ENCODE peak calls at places on chromosomes 11 and 22, in four cellular contexts. G, W, R and Q are unnamed samples.

GRCh38 chr11:61697764-61698163 is 17.6 kb downstream of the DAGLA start:
- DNase-seq in W (no peak), R (no peak), G (no peak), Q (no peak)

GRCh38 chr11:117313828-117314768 is 2.0 kb downstream of the BACE1 start:
- DNase-seq in W (no peak), G (no peak), R (no peak), Q (no peak)

GRCh38 chr22:46726066-46726985 is 11.7 kb downstream of the CERK start:
- DNase-seq in W (no peak), G (peak), R (no peak), Q (no peak)

GRCh38 chr11:16179668-16180067 is 176.7 kb downstream of the SOX6 start:
- DNase-seq in G (no peak), R (no peak), W (no peak), Q (no peak)

GRCh38 chr11:23555085-23555484 is 694.8 kb upstream of the CCDC179 start:
- DNase-seq in R (no peak), W (no peak), G (no peak), Q (no peak)

GRCh38 chr11:102829671-102830070 is 13.7 kb downstream of the MMP3 start:
- DNase-seq in R (no peak), G (no peak), W (no peak), Q (no peak)

GRCh38 chr11:104090767-104091166 is 54.3 kb downstream of the DDI1 start:
- DNase-seq in W (no peak), R (no peak), G (no peak), Q (no peak)

GRCh38 chr11:77619576-77620198 is 17.9 kb downstream of the CLNS1A start:
- DNase-seq in R (peak), G (peak), W (peak), Q (peak)

GRCh38 chr11:16338397-16338796 is 17.9 kb downstream of the SOX6 start:
- DNase-seq in G (no peak), R (no peak), W (no peak), Q (no peak)

GRCh38 chr11:116694815-116695590 is 77.8 kb downstream of the BUD13 start:
- DNase-seq in R (no peak), G (no peak), W (no peak), Q (no peak)

GRCh38 chr11:26078217-26078821 is 253.6 kb upstream of the ANO3 start:
- DNase-seq in G (no peak), W (no peak), R (no peak), Q (no peak)

DNA sequence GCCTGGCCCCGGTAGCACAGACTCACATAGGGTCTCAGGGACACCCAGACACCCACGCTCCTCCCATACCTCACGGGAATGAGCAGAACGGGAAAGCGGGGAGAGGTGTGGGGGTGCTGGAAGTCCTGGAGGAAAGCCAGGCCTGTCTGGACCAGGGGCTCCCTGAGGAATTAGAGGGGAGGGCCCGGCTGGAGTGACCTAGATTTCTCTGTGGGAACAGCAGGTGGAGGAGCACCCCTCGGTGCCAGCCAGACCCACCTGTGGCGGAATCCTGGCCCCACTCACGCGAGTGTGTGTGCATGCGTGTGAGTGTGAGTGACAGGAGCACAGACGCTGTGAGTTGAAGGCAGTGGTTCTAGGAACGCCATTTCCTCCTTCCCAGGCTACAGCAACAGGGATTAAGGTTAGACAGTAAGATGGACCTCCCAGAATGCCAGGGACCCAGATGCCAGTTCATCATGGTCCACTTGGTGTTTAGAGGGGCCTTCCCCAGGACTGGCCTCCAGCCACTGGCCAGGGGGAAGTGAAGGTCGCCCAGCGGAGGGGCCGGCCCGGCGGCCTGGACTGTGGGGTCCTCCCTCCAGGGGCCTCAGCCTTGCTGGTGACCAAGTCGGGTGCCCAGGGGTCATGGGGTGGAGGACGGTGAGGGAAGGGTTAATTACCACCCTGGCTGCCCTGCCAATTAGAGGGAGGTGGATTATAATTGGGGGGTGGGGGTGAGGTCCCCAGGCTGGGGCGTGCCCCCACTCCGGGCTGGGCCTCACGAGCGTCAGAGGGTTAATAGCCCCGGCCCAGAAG is 1.0 kb downstream of the PKP3 start:
- DNase-seq in R (peak), G (no peak), W (no peak), Q (no peak)
- H3K4me3 ChIP-seq in R (peak), G (peak), W (no peak), Q (no peak)

GRCh38 chr22:50176850-50177536 is 6.5 kb downstream of the PANX2 start:
- DNase-seq in G (no peak), W (no peak), R (no peak), Q (no peak)
- H3K4me3 ChIP-seq in G (no peak), W (no peak), R (no peak), Q (no peak)

GRCh38 chr11:76361365-76361764 is 19.6 kb downstream of the THAP12 start:
- DNase-seq in G (no peak), R (no peak), W (no peak), Q (no peak)
- H3K4me3 ChIP-seq in G (no peak), R (no peak), W (no peak), Q (no peak)

DNA sequence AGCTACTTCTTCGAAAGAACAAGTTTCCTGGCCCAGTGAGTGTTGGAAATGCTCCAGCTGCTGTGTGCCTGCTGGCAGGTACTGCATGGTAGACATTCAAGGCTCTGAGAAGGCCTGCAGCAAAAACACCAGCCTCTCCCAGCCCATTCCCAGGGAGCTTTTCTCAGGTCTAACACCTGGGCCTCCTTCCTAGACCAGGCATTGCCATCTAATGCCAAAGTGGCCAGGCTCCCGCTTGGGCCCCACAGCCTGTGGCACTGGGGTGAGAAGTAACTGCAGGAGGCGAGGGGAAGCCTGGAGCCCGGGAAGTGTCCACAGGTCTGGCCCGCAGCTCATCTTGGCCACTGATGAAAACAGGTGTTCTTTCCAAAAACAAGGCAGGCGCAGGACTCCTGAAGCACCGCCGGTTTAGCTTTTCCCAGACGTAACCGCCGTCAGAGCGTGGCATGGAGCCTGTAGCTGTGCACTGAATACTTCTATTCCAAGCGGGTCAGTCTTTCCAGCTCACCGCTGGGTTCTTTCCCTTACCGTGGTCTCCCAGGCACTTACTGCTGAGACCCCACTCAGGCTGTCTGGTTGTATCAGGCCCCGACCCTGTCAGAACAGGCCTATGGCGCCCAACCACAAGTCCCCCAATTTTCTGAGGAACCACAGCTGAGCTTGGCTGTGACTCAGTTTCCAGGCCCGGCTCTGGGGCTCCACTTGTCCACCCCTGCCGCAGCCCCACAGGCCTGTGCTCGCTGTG is 1.2 kb upstream of the TCIRG1 start:
- DNase-seq in R (no peak), G (peak), W (no peak), Q (no peak)
- H3K4me3 ChIP-seq in R (no peak), G (no peak), W (no peak), Q (no peak)

GRCh38 chr22:42282943-42283287 is 12.5 kb upstream of the TCF20 start:
- DNase-seq in R (no peak), G (no peak), W (no peak), Q (no peak)

GRCh38 chr22:42284230-42284591 is 13.8 kb upstream of the TCF20 start:
- DNase-seq in R (no peak), W (no peak), G (no peak), Q (no peak)

GRCh38 chr22:42282252-42282942 is 11.9 kb upstream of the TCF20 start:
- DNase-seq in G (no peak), R (no peak), W (no peak), Q (no peak)

GRCh38 chr22:42284643-42285181 is 14.3 kb upstream of the TCF20 start:
- DNase-seq in R (no peak), W (no peak), G (no peak), Q (no peak)

GRCh38 chr22:42283288-42284229 is 13.1 kb upstream of the TCF20 start:
- DNase-seq in W (peak), G (no peak), R (no peak), Q (no peak)
- H3K4me3 ChIP-seq in W (no peak), G (no peak), R (peak), Q (no peak)